ENCODE peak calls at places on chromosomes 7 and 10, in five cellular contexts. I is A549; W is stimulated activated CD4-positive, alpha-beta T cell treated with anti-CD3 and anti-CD28 coated beads, TNF-alpha, amount 100 ng/mL, for 1 hour; O is epithelial cell of esophagus; R is Jurkat, Clone E6-1. K is an unnamed sample.

GRCh38 chr10:111128331-111129167 is 51.7 kb downstream of the ADRA2A start:
- DNase-seq in I (peak), W (no peak), O (peak), R (no peak), K (peak)

GRCh38 chr7:139029353-139029752 is 6.5 kb downstream of the ZC3HAV1L start:
- DNase-seq in I (no peak), W (no peak), O (no peak), R (no peak), K (no peak)

GRCh38 chr7:51950811-51951210 is 634.2 kb upstream of the COBL start:
- DNase-seq in I (no peak), W (no peak), O (no peak), R (no peak), K (no peak)

GRCh38 chr10:42482411-42482810 is 156.0 kb downstream of the ZNF33B start:
- DNase-seq in I (no peak), W (no peak), O (no peak), R (no peak), K (no peak)

GRCh38 chr10:66671562-66671961 is 254.3 kb upstream of the LRRTM3 start:
- DNase-seq in I (no peak), W (no peak), O (peak), R (no peak), K (no peak)

GRCh38 chr7:157469181-157470016 is 132.6 kb downstream of the DNAJB6 start:
- DNase-seq in I (no peak), W (no peak), O (no peak), R (no peak), K (no peak)

GRCh38 chr10:74140553-74140952 is 10.1 kb downstream of the AP3M1 start:
- DNase-seq in I (no peak), W (no peak), O (no peak), R (no peak), K (no peak)

GRCh38 chr7:120741371-120742042 is 116.4 kb downstream of the TSPAN12 start:
- DNase-seq in I (no peak), W (no peak), O (peak), R (no peak), K (peak)

GRCh38 chr7:77746824-77747165 is 50.5 kb downstream of the RSBN1L start:
- DNase-seq in I (no peak), W (no peak), O (no peak), R (no peak), K (no peak)

GRCh38 chr7:157270060-157270444 is 66.8 kb upstream of the DNAJB6 start:
- DNase-seq in I (no peak), W (no peak), O (no peak), R (no peak), K (peak)

GRCh38 chr10:113326160-113327111 is 226.4 kb upstream of the HABP2 start:
- DNase-seq in I (peak), W (no peak), O (peak), R (no peak), K (peak)

GRCh38 chr10:18607503-18607902 is 43.9 kb downstream of the NSUN6 start:
- DNase-seq in I (peak), W (no peak), O (peak), R (peak), K (peak)

GRCh38 chr7:47730135-47730534 is 148.2 kb upstream of the TNS3 start:
- DNase-seq in I (no peak), W (no peak), O (no peak), R (no peak), K (no peak)

GRCh38 chr7:141201145-141201885 is 127.5 kb downstream of the TMEM178B start:
- DNase-seq in I (no peak), W (no peak), O (no peak), R (no peak), K (no peak)

GRCh38 chr10:1229116-1229515 is 172.9 kb downstream of the WDR37 start:
- DNase-seq in I (no peak), W (no peak), O (no peak), R (no peak), K (no peak)

GRCh38 chr10:97498841-97499560 is at the start of gene UBTD1:
- DNase-seq in I (peak), W (peak), O (peak), R (no peak), K (peak)

GRCh38 chr10:107619124-107619523 is 454.6 kb upstream of the SORCS1 start:
- DNase-seq in I (no peak), W (no peak), O (no peak), R (no peak), K (no peak)

GRCh38 chr7:38451840-38452239 is 178.4 kb upstream of the TARP start:
- DNase-seq in I (peak), W (no peak), O (peak), R (no peak), K (peak)

GRCh38 chr10:3873728-3874461 is 88.9 kb upstream of the KLF6 start:
- DNase-seq in I (peak), W (no peak), O (no peak), R (peak), K (peak)

GRCh38 chr7:116089293-116089692 is 58.7 kb upstream of the TFEC start:
- DNase-seq in I (no peak), W (no peak), O (peak), R (no peak), K (peak)

GRCh38 chr10:78819361-78820006 is 249.3 kb upstream of the ZMIZ1 start:
- DNase-seq in I (no peak), W (no peak), O (no peak), R (no peak), K (no peak)

GRCh38 chr10:97508342-97508741 is 9.6 kb downstream of the UBTD1 start:
- DNase-seq in I (no peak), W (no peak), O (peak), R (no peak), K (no peak)

K was measured in HCEC 1CT.